ENCODE peak calls at places on chromosomes 5 and 9, in four cellular contexts. One of them, this sample, is unnamed.

GRCh38 chr5:39031041-39031440 is 43.2 kb downstream of the RICTOR start:
- DNase-seq in GM23338: no peak
- DNase-seq in spleen: no peak
- DNase-seq in breast epithelium: no peak
- DNase-seq in this sample: no peak

GRCh38 chr5:10689391-10690081 is 71.5 kb downstream of the DAP start:
- DNase-seq in breast epithelium: no peak
- DNase-seq in GM23338: peak; percentile 86
- DNase-seq in spleen: no peak
- DNase-seq in this sample: no peak

GRCh38 chr5:115460476-115460875 is 84.1 kb downstream of the FEM1C start:
- DNase-seq in spleen: no peak
- DNase-seq in GM23338: no peak
- DNase-seq in breast epithelium: no peak
- DNase-seq in this sample: no peak

GRCh38 chr9:97354637-97355036 is 47.2 kb downstream of the CCDC180 start:
- DNase-seq in breast epithelium: no peak
- DNase-seq in spleen: no peak
- DNase-seq in GM23338: no peak
- DNase-seq in this sample: no peak

GRCh38 chr9:130860458-130861316 is 25.6 kb downstream of the ABL1 start:
- DNase-seq in GM23338: peak; percentile 58
- DNase-seq in spleen: peak; percentile 80
- DNase-seq in breast epithelium: peak; percentile 63
- DNase-seq in this sample: peak; percentile 97

GRCh38 chr5:131589510-131590348 is 45.3 kb downstream of the RAPGEF6 start:
- DNase-seq in spleen: no peak
- DNase-seq in breast epithelium: no peak
- DNase-seq in GM23338: peak; percentile 82
- DNase-seq in this sample: no peak

GRCh38 chr5:109407913-109408312 is 1.9 kb downstream of the PJA2 start:
- DNase-seq in breast epithelium: no peak
- DNase-seq in GM23338: no peak
- DNase-seq in spleen: no peak
- DNase-seq in this sample: no peak

GRCh38 chr5:168708301-168708695 is 129.1 kb upstream of the PANK3 start:
- DNase-seq in breast epithelium: no peak
- DNase-seq in GM23338: no peak
- DNase-seq in spleen: no peak
- DNase-seq in this sample: peak; percentile 21

GRCh38 chr5:133763744-133764143 is 151.4 kb upstream of the FSTL4 start:
- DNase-seq in spleen: no peak
- DNase-seq in GM23338: no peak
- DNase-seq in breast epithelium: no peak
- DNase-seq in this sample: peak; percentile 50

GRCh38 chr9:95813923-95814322 is 61.6 kb upstream of the ERCC6L2 start:
- DNase-seq in GM23338: no peak
- DNase-seq in spleen: no peak
- DNase-seq in breast epithelium: no peak
- DNase-seq in this sample: no peak

GRCh38 chr5:58886315-58887207 is 303.7 kb downstream of the RAB3C start:
- DNase-seq in spleen: peak; percentile 83
- DNase-seq in breast epithelium: peak; percentile 49
- DNase-seq in GM23338: peak; percentile 88
- DNase-seq in this sample: peak; percentile 78

GRCh38 chr9:10062629-10063395 is 550.0 kb downstream of the PTPRD start:
- DNase-seq in spleen: no peak
- DNase-seq in breast epithelium: no peak
- DNase-seq in GM23338: no peak
- DNase-seq in this sample: no peak

GRCh38 chr5:132012385-132013005 is 1.0 kb upstream of the ACSL6 start:
- DNase-seq in GM23338: peak; percentile 88
- DNase-seq in spleen: peak; percentile 69
- DNase-seq in breast epithelium: peak; percentile 13
- DNase-seq in this sample: peak; percentile 50

GRCh38 chr9:96230002-96230401 is 72.0 kb downstream of the HSD17B3 start:
- DNase-seq in GM23338: peak; percentile 9
- DNase-seq in breast epithelium: no peak
- DNase-seq in spleen: no peak
- DNase-seq in this sample: no peak

GRCh38 chr5:135660826-135661555 is 82.2 kb upstream of the CXCL14 start:
- DNase-seq in breast epithelium: no peak
- DNase-seq in GM23338: peak; percentile 8
- DNase-seq in spleen: no peak
- DNase-seq in this sample: no peak

GRCh38 chr9:133372144-133372543 is 3.7 kb downstream of the SURF4 start:
- DNase-seq in GM23338: no peak
- DNase-seq in breast epithelium: no peak
- DNase-seq in spleen: no peak
- DNase-seq in this sample: no peak

GRCh38 chr5:1374030-1374679 is 29.3 kb upstream of the CLPTM1L start:
- DNase-seq in breast epithelium: no peak
- DNase-seq in GM23338: no peak
- DNase-seq in spleen: peak; percentile 61
- DNase-seq in this sample: no peak

GRCh38 chr9:86043999-86044398 is 55.4 kb downstream of the GOLM1 start:
- DNase-seq in spleen: no peak
- DNase-seq in GM23338: no peak
- DNase-seq in breast epithelium: no peak
- DNase-seq in this sample: peak; percentile 14

GRCh38 chr9:82491604-82492003 is 503.0 kb downstream of the SPATA31D1 start:
- DNase-seq in spleen: no peak
- DNase-seq in GM23338: no peak
- DNase-seq in breast epithelium: no peak
- DNase-seq in this sample: no peak

GRCh38 chr9:127869310-127870152 is 7.9 kb downstream of the AK1 start:
- DNase-seq in GM23338: peak; percentile 94
- DNase-seq in spleen: peak; percentile 97
- DNase-seq in breast epithelium: peak; percentile 76
- DNase-seq in this sample: peak; percentile 93

GRCh38 chr9:110623462-110624025 is 44.0 kb upstream of the SVEP1 start:
- DNase-seq in GM23338: peak; percentile 79
- DNase-seq in spleen: no peak
- DNase-seq in breast epithelium: no peak
- DNase-seq in this sample: no peak

GRCh38 chr5:132836852-132837251 is 6.4 kb upstream of the SHROOM1 start:
- DNase-seq in breast epithelium: no peak
- DNase-seq in spleen: no peak
- DNase-seq in GM23338: no peak
- DNase-seq in this sample: no peak

GRCh38 chr5:33801292-33801691 is 90.5 kb downstream of the ADAMTS12 start:
- DNase-seq in spleen: no peak
- DNase-seq in breast epithelium: no peak
- DNase-seq in GM23338: no peak
- DNase-seq in this sample: no peak

GRCh38 chr9:99057665-99058625 is 47.0 kb upstream of the TGFBR1 start:
- DNase-seq in breast epithelium: no peak
- DNase-seq in GM23338: no peak
- DNase-seq in spleen: peak; percentile 83
- DNase-seq in this sample: no peak

GRCh38 chr5:116532762-116533525 is 41.7 kb downstream of the SEMA6A start:
- DNase-seq in spleen: no peak
- DNase-seq in breast epithelium: no peak
- DNase-seq in GM23338: no peak
- DNase-seq in this sample: no peak

GRCh38 chr5:35822541-35822940 is 34.1 kb upstream of the IL7R start:
- DNase-seq in GM23338: no peak
- DNase-seq in spleen: no peak
- DNase-seq in breast epithelium: no peak
- DNase-seq in this sample: no peak

GRCh38 chr5:139676951-139677367 is 28.8 kb downstream of the CXXC5 start:
- DNase-seq in GM23338: no peak
- DNase-seq in spleen: no peak
- DNase-seq in breast epithelium: no peak
- DNase-seq in this sample: no peak

GRCh38 chr9:124941689-124942561 is 1.0 kb upstream of the GOLGA1 start:
- DNase-seq in breast epithelium: peak; percentile 30
- DNase-seq in spleen: peak; percentile 93
- DNase-seq in GM23338: peak; percentile 62
- DNase-seq in this sample: peak; percentile 76

GRCh38 chr5:132854301-132854700 is 12.0 kb downstream of the GDF9 start:
- DNase-seq in GM23338: peak; percentile 33
- DNase-seq in breast epithelium: no peak
- DNase-seq in spleen: no peak
- DNase-seq in this sample: no peak

GRCh38 chr5:82593481-82593880 is 315.3 kb upstream of the RPS23 start:
- DNase-seq in GM23338: no peak
- DNase-seq in spleen: no peak
- DNase-seq in breast epithelium: no peak
- DNase-seq in this sample: no peak

GRCh38 chr5:54745599-54745998 is 228.0 kb downstream of the SNX18 start:
- DNase-seq in breast epithelium: no peak
- DNase-seq in spleen: no peak
- DNase-seq in GM23338: no peak
- DNase-seq in this sample: no peak

GRCh38 chr9:124481115-124481514 is 26.1 kb downstream of the NR5A1 start:
- DNase-seq in breast epithelium: no peak
- DNase-seq in GM23338: no peak
- DNase-seq in spleen: no peak
- DNase-seq in this sample: no peak

GRCh38 chr9:72041775-72042194 is 18.6 kb downstream of the C9orf57 start:
- DNase-seq in spleen: no peak
- DNase-seq in GM23338: no peak
- DNase-seq in breast epithelium: peak; percentile 56
- DNase-seq in this sample: no peak

GRCh38 chr5:96572864-96573512 is 89.2 kb upstream of the CAST start:
- DNase-seq in GM23338: no peak
- DNase-seq in spleen: no peak
- DNase-seq in breast epithelium: no peak
- DNase-seq in this sample: no peak

GRCh38 chr9:120668399-120668798 is 45.9 kb downstream of the MEGF9 start:
- DNase-seq in spleen: no peak
- DNase-seq in GM23338: no peak
- DNase-seq in breast epithelium: no peak
- DNase-seq in this sample: no peak

GRCh38 chr5:75510836-75511434 is 494 bp downstream of the CERT1 start:
- DNase-seq in GM23338: peak; percentile 75
- DNase-seq in breast epithelium: peak; percentile 20
- DNase-seq in spleen: peak; percentile 94
- DNase-seq in this sample: peak; percentile 83

GRCh38 chr5:15717002-15717401 is 217.0 kb downstream of the FBXL7 start:
- DNase-seq in breast epithelium: no peak
- DNase-seq in GM23338: no peak
- DNase-seq in spleen: no peak
- DNase-seq in this sample: no peak

GRCh38 chr5:150573867-150574817 is 66.2 kb downstream of the NDST1 start:
- DNase-seq in breast epithelium: no peak
- DNase-seq in GM23338: no peak
- DNase-seq in spleen: no peak
- DNase-seq in this sample: no peak

GRCh38 chr5:150575745-150576448 is 64.6 kb upstream of the SYNPO start:
- DNase-seq in breast epithelium: no peak
- DNase-seq in spleen: no peak
- DNase-seq in GM23338: no peak
- DNase-seq in this sample: no peak

GRCh38 chr5:150577378-150577777 is 63.1 kb upstream of the SYNPO start:
- DNase-seq in breast epithelium: no peak
- DNase-seq in spleen: no peak
- DNase-seq in GM23338: no peak
- DNase-seq in this sample: no peak

GRCh38 chr5:150574818-150575537 is 65.5 kb upstream of the SYNPO start:
- DNase-seq in breast epithelium: no peak
- DNase-seq in GM23338: no peak
- DNase-seq in spleen: no peak
- DNase-seq in this sample: no peak

GRCh38 chr5:150576449-150576949 is 64.0 kb upstream of the SYNPO start:
- DNase-seq in breast epithelium: no peak
- DNase-seq in spleen: no peak
- DNase-seq in GM23338: no peak
- DNase-seq in this sample: no peak
- H3K27ac ChIP-seq in breast epithelium: no peak overlapping the region
- H3K27ac ChIP-seq in spleen: no peak overlapping the region
- H3K27ac ChIP-seq in GM23338: no peak overlapping the region
- H3K27ac ChIP-seq in this sample: no peak overlapping the region

GRCh38 chr5:154813736-154814135 is 36.7 kb downstream of the FAXDC2 start:
- DNase-seq in breast epithelium: no peak
- DNase-seq in GM23338: no peak
- DNase-seq in spleen: peak; percentile 84
- DNase-seq in this sample: no peak
- H3K27ac ChIP-seq in breast epithelium: no peak overlapping the region
- H3K27ac ChIP-seq in GM23338: no peak overlapping the region
- H3K27ac ChIP-seq in spleen: no peak overlapping the region
- H3K27ac ChIP-seq in this sample: no peak overlapping the region

DNA sequence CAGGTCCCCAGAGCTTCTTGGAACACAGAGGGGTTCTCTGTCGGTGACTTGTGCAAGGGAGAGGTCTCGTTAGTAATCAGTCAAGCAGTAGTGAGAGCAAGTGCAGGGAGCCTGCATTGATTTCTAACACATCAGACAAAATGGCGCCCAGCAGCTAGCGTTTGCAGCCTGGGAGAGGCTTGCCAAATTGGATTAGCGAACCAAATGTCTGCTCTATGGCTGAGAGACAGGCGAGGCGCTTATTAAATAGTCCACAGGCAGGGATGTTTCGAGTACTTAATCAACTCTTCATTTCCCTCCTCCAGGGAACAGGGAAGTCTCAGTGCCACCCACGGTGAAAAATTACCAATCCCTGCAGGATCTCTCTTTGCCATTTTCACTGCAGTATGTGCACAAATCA is 131.4 kb upstream of the SHB start:
- DNase-seq in spleen: no peak
- DNase-seq in breast epithelium: no peak
- DNase-seq in GM23338: no peak
- DNase-seq in this sample: no peak
- H3K27ac ChIP-seq in spleen: no peak overlapping the region
- H3K27ac ChIP-seq in breast epithelium: no peak overlapping the region
- H3K27ac ChIP-seq in GM23338: no peak overlapping the region
- H3K27ac ChIP-seq in this sample: no peak overlapping the region

GRCh38 chr9:137022620-137023008 is 5.4 kb downstream of the ABCA2 start:
- DNase-seq in breast epithelium: no peak
- DNase-seq in spleen: no peak
- DNase-seq in GM23338: no peak
- DNase-seq in this sample: no peak
- H3K27ac ChIP-seq in breast epithelium: no peak overlapping the region
- H3K27ac ChIP-seq in spleen: no peak overlapping the region
- H3K27ac ChIP-seq in GM23338: no peak overlapping the region
- H3K27ac ChIP-seq in this sample: no peak overlapping the region

This sample was measured in coronary artery.